ENCODE peak calls at places on chromosomes 3 and 15, in eight cellular contexts. M, I, K, N, V, O, J and Y are unnamed samples.
A peak's percentile ranks its signal among the peaks of the same experiment; 100 is the strongest.

GRCh38 chr3:82085811-82086475 is 324.5 kb upstream of the GBE1 start:
- DNase-seq in I (no peak), O (no peak), J (peak; percentile 70), N (no peak), K (no peak), M (no peak), V (no peak), Y (no peak)

GRCh38 chr15:35260961-35261360 is 175.9 kb upstream of the NANOGP8 start:
- DNase-seq in I (no peak), O (no peak), M (no peak), N (no peak), K (no peak), J (no peak), V (no peak), Y (no peak)

GRCh38 chr3:3707858-3708768 is 91.1 kb upstream of the LRRN1 start:
- DNase-seq in K (no peak), N (no peak), O (no peak), I (no peak), M (no peak), J (no peak), V (no peak), Y (no peak)

GRCh38 chr3:177295116-177295515 is 97.8 kb upstream of the TBL1XR1 start:
- DNase-seq in I (no peak), V (no peak), O (no peak), N (no peak), M (peak; percentile 75), J (no peak), K (no peak), Y (no peak)

GRCh38 chr3:52052831-52053306 is 3.5 kb downstream of the DUSP7 start:
- DNase-seq in N (peak; percentile 67), O (peak; percentile 94), I (peak; percentile 53), K (peak; percentile 92), J (peak; percentile 86), V (peak; percentile 94), M (peak; percentile 83), Y (no peak)

GRCh38 chr15:90104551-90104950 is 2.3 kb upstream of the IDH2 start:
- DNase-seq in I (no peak), K (no peak), J (no peak), O (peak; percentile 51), N (peak; percentile 89), V (peak; percentile 71), M (peak; percentile 59), Y (no peak)

GRCh38 chr15:60854858-60855568 is 374.1 kb downstream of the RORA start:
- DNase-seq in O (no peak), N (no peak), I (no peak), M (no peak), K (no peak), V (no peak), J (no peak), Y (no peak)

GRCh38 chr3:39095146-39095677 is 12.2 kb downstream of the GORASP1 start:
- DNase-seq in K (no peak), M (no peak), O (no peak), N (no peak), I (no peak), V (no peak), J (no peak), Y (no peak)

GRCh38 chr15:60395276-60396011 is 2.3 kb downstream of the ANXA2 start:
- DNase-seq in N (no peak), J (no peak), V (no peak), M (no peak), O (no peak), K (no peak), I (no peak), Y (peak; percentile 69)

DNA sequence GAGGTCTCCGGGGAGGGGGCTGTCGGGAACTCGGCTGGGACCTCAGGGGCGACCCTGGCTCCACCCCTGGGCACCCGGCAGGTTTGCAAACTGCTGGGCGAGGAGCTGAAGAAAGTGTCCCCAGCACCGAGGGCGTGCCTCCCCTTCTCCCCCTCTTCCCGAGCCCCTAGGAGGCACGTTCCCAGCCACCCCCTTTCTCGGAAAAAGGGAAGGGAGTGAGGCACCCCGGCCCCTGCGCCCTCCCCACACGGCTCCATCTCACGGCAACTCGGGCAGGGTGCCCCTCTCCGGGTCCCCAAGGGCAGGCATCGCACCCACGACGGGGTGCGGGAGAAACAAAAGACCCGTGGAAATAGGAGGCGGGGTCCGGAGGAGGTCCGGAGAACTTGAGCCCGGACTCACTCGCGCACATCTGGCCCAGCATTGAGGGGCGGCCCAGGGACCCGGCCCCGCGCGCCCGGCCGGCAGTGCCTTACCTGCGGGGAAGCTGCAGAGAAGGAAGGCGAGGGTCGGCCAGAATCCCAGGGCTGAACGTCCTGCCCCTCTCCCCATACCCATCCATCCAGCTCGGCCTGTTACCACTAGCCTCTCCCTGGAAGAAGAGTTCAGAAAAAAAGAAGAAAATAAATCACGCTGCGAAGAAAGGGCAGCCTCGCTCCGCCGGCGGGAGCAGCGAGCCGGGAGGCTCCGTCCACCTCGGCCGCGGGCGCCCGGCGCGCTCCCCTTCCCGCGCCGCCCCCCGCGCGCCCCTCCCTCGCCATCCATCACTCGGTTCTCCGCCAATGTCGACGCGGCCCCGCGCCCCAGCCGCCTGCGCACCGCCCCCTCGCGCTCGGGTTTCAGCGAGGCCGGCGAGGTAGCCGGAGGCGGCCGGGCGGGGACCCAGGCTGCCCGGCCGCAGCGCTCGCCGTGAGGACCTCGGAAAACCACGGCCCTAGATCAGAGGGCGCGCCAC is 16.3 kb downstream of the RGMA start:
- DNase-seq in M (peak; percentile 63), K (no peak), O (no peak), N (no peak), V (peak; percentile 94), J (peak; percentile 42), I (peak; percentile 6), Y (no peak)
- TF ChIP-seq POLR2A in M (peak; percentile 39), K (no peak), O (no peak), N (no peak), V (peak; percentile 33), J (no peak), I (no peak), Y (peak; percentile 72)

GRCh38 chr15:47918877-47919276 is 201.6 kb downstream of the SEMA6D start:
- DNase-seq in I (no peak), M (no peak), J (no peak), V (no peak), K (no peak), N (no peak), O (no peak), Y (no peak)
- TF ChIP-seq POLR2AphosphoS5 in I (no peak), M (no peak), J (no peak), V (no peak), K (no peak), N (no peak), O (no peak), Y (no peak)

DNA sequence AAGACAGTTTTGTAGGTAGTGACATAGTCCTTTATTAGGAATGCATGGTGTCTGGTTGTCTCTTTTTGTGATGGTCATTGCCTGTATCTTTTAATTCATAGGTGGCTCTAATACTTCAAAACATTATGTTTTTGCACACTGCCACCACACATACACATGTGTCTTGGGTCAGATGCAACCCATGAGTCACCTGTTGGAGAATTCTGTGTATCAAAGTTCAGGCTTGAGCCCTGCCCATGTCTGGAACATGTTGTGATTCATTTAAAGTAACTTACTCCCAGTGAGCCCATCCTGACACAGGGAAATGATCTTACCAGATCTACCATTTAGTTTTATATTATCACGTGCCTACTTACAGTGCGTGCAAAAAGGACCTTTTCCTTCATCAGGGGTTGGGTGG is 142.7 kb downstream of the GHSR start:
- DNase-seq in N (no peak), O (no peak), K (no peak), I (peak; percentile 72), M (peak; percentile 53), V (no peak), J (peak; percentile 46), Y (no peak)
- H3K36me3 ChIP-seq in N (no peaks in the 10 kb centered on the region), O (peaks cover 53% of the 10 kb centered on the region), K (peaks cover 40% of the 10 kb centered on the region), I (peaks cover 29% of the 10 kb centered on the region), M (no peaks in the 10 kb centered on the region), V (peaks cover 16% of the 10 kb centered on the region), J (peaks cover 27% of the 10 kb centered on the region), Y (no peaks in the 10 kb centered on the region)

GRCh38 chr3:38003817-38004414 is 13.3 kb downstream of the VILL start:
- DNase-seq in J (no peak), N (no peak), O (peak; percentile 77), K (no peak), I (no peak), V (peak; percentile 64), M (peak; percentile 68), Y (no peak)

GRCh38 chr3:38003371-38003816 is 12.8 kb downstream of the VILL start:
- DNase-seq in V (peak; percentile 86), K (peak; percentile 91), N (peak; percentile 79), I (peak; percentile 59), J (peak; percentile 17), M (peak; percentile 79), O (peak; percentile 90), Y (no peak)

GRCh38 chr3:38005076-38006020 is 14.8 kb downstream of the VILL start:
- DNase-seq in M (peak; percentile 67), N (peak; percentile 80), I (peak; percentile 93), J (no peak), O (peak; percentile 74), K (no peak), V (no peak), Y (no peak)

GRCh38 chr3:38006031-38006430 is 15.4 kb downstream of the VILL start:
- DNase-seq in M (no peak), I (no peak), V (no peak), N (no peak), J (no peak), K (no peak), O (peak; percentile 72), Y (no peak)

GRCh38 chr3:38004415-38005075 is 14.0 kb downstream of the VILL start:
- DNase-seq in M (peak; percentile 94), V (peak; percentile 82), O (peak; percentile 83), N (peak; percentile 84), K (no peak), I (peak; percentile 88), J (peak; percentile 50), Y (no peak)
- TF ChIP-seq POLR2A in M (no peak), V (no peak), O (no peak), N (no peak), K (no peak), I (no peak), J (no peak), Y (no peak)

GRCh38 chr3:14921034-14921616 is 26.3 kb upstream of the NR2C2 start:
- DNase-seq in V (peak; percentile 94), M (peak; percentile 88), O (peak; percentile 95), K (peak; percentile 95), I (peak; percentile 68), N (peak; percentile 88), J (peak; percentile 96), Y (no peak)

GRCh38 chr3:14922863-14923262 is 24.5 kb upstream of the NR2C2 start:
- DNase-seq in O (peak; percentile 68), J (no peak), N (no peak), V (no peak), I (no peak), K (peak; percentile 63), M (no peak), Y (no peak)

GRCh38 chr3:14925729-14926591 is 21.4 kb upstream of the NR2C2 start:
- DNase-seq in I (peak; percentile 62), O (no peak), V (no peak), J (peak; percentile 60), N (no peak), M (peak; percentile 31), K (no peak), Y (no peak)

GRCh38 chr3:14921811-14922705 is 25.3 kb upstream of the NR2C2 start:
- DNase-seq in I (no peak), N (no peak), M (no peak), J (no peak), K (peak; percentile 77), V (no peak), O (peak; percentile 76), Y (no peak)

GRCh38 chr3:14923476-14923875 is 23.9 kb upstream of the NR2C2 start:
- DNase-seq in K (peak; percentile 68), N (no peak), I (no peak), O (no peak), J (no peak), V (no peak), M (no peak), Y (no peak)
- TF ChIP-seq POLR2AphosphoS5 in K (no peak), N (no peak), I (no peak), O (no peak), J (no peak), V (no peak), M (no peak), Y (no peak)